ENCODE peak calls at places on chromosomes 6 and 20, in five cellular contexts. S, A, Q, J and L are unnamed samples.
A peak's percentile ranks its signal among the peaks of the same experiment; 100 is the strongest.

GRCh38 chr20:41095110-41095969 is 42.0 kb upstream of the PLCG1 start:
- DNase-seq in Q (peak; percentile 48), J (peak; percentile 36), A (no peak), S (peak; percentile 68), L (peak; percentile 64)

GRCh38 chr20:19598117-19598516 is 159.9 kb upstream of the RIN2 start:
- DNase-seq in Q (no peak), A (no peak), J (no peak), S (no peak), L (peak; percentile 48)

GRCh38 chr6:75268121-75268987 is 16.2 kb downstream of the TMEM30A start:
- DNase-seq in Q (no peak), J (no peak), A (no peak), S (no peak), L (peak; percentile 68)

GRCh38 chr6:127582777-127583462 is 5.9 kb downstream of the C6orf58 start:
- DNase-seq in J (no peak), Q (no peak), A (no peak), S (no peak), L (no peak)

GRCh38 chr6:77298298-77298697 is 165.0 kb downstream of the HTR1B start:
- DNase-seq in A (no peak), J (no peak), S (no peak), Q (no peak), L (no peak)

GRCh38 chr6:109302176-109302575 is 80.1 kb downstream of the CD164 start:
- DNase-seq in S (no peak), J (no peak), Q (no peak), A (no peak), L (no peak)

GRCh38 chr20:32585011-32585518 is at the start of gene NOL4L:
- DNase-seq in Q (peak; percentile 57), S (peak; percentile 65), J (peak; percentile 24), A (no peak), L (peak; percentile 81)

GRCh38 chr20:4112490-4113420 is 97.4 kb upstream of the RNF24 start:
- DNase-seq in S (peak; percentile 67), Q (no peak), J (no peak), A (peak; percentile 72), L (no peak)

GRCh38 chr6:29663300-29664039 is 6.6 kb downstream of the MOG start:
- DNase-seq in A (no peak), J (no peak), S (no peak), Q (no peak), L (no peak)

GRCh38 chr20:32808438-32808837 is 11.3 kb upstream of the MAPRE1 start:
- DNase-seq in S (no peak), A (no peak), Q (no peak), J (no peak), L (no peak)

GRCh38 chr20:15711177-15711576 is 862.1 kb downstream of the KIF16B start:
- DNase-seq in J (no peak), Q (no peak), A (no peak), S (no peak), L (no peak)

GRCh38 chr20:48919882-48920526 is 1.5 kb upstream of the ARFGEF2 start:
- DNase-seq in Q (peak; percentile 51), S (no peak), A (no peak), J (no peak), L (no peak)

GRCh38 chr6:44942201-44942600 is 385.9 kb upstream of the RUNX2 start:
- DNase-seq in J (no peak), A (no peak), Q (no peak), S (no peak), L (no peak)

GRCh38 chr6:138219398-138219797 is 1.1 kb upstream of the PBOV1 start:
- DNase-seq in S (no peak), A (no peak), Q (no peak), J (no peak), L (no peak)

GRCh38 chr20:57435498-57436222 is 44.5 kb downstream of the RBM38 start:
- DNase-seq in S (peak; percentile 78), J (peak; percentile 8), Q (peak; percentile 58), A (peak; percentile 85), L (peak; percentile 72)

GRCh38 chr6:21003780-21004541 is 469.7 kb downstream of the CDKAL1 start:
- DNase-seq in Q (peak; percentile 40), A (no peak), J (no peak), S (no peak), L (no peak)

GRCh38 chr20:39394461-39394860 is 432.3 kb downstream of the DHX35 start:
- DNase-seq in S (no peak), J (no peak), A (no peak), Q (no peak), L (no peak)

GRCh38 chr20:19918965-19919329 is 98.2 kb upstream of the NAA20 start:
- DNase-seq in J (no peak), A (no peak), S (no peak), Q (no peak), L (no peak)

GRCh38 chr6:13253272-13253671 is 75.1 kb downstream of the TBC1D7 start:
- DNase-seq in Q (no peak), S (no peak), J (no peak), A (no peak), L (no peak)

GRCh38 chr6:43724354-43724753 is 36.8 kb upstream of the MRPS18A start:
- DNase-seq in J (no peak), A (no peak), S (no peak), Q (no peak), L (no peak)

GRCh38 chr20:36085686-36086267 is 68.8 kb upstream of the EPB41L1 start:
- DNase-seq in J (no peak), Q (no peak), S (no peak), A (peak; percentile 77), L (peak; percentile 80)

GRCh38 chr6:85574932-85575598 is 18.6 kb downstream of the SNX14 start:
- DNase-seq in S (no peak), Q (no peak), J (no peak), A (no peak), L (no peak)

GRCh38 chr20:59948828-59949720 is 8.9 kb downstream of the FAM217B start:
- DNase-seq in S (no peak), Q (peak; percentile 21), J (no peak), A (no peak), L (no peak)

GRCh38 chr20:61613885-61614284 is 361.8 kb downstream of the CDH4 start:
- DNase-seq in S (no peak), Q (no peak), J (no peak), A (no peak), L (no peak)

GRCh38 chr6:158911746-158912158 is 88.2 kb downstream of the RSPH3 start:
- DNase-seq in Q (no peak), A (no peak), S (no peak), J (peak; percentile 14), L (no peak)

GRCh38 chr6:141610741-141611140 is 522.0 kb upstream of the GJE1 start:
- DNase-seq in S (no peak), J (no peak), A (no peak), Q (no peak), L (peak; percentile 52)

GRCh38 chr20:10701607-10702006 is 27.8 kb upstream of the JAG1 start:
- DNase-seq in A (no peak), S (no peak), Q (no peak), J (no peak), L (no peak)

GRCh38 chr6:111605100-111605748 is 454 bp downstream of the TRAF3IP2 start:
- DNase-seq in A (peak; percentile 82), S (peak; percentile 70), Q (no peak), J (peak; percentile 11), L (peak; percentile 87)

GRCh38 chr20:5039255-5039657 is 37.9 kb upstream of the SLC23A2 start:
- DNase-seq in A (no peak), Q (no peak), S (no peak), J (peak; percentile 36), L (no peak)

GRCh38 chr6:144361027-144361426 is 75.9 kb downstream of the UTRN start:
- DNase-seq in S (no peak), Q (no peak), J (no peak), A (no peak), L (no peak)
- H3K4me1 ChIP-seq in S (peaks cover 24% of the 10 kb centered on the region), Q (no peaks in the 10 kb centered on the region), J (peaks cover 35% of the 10 kb centered on the region), A (peaks cover 47% of the 10 kb centered on the region), L (peaks cover 5% of the 10 kb centered on the region)

GRCh38 chr6:159989471-159989870 is 20.6 kb downstream of the IGF2R start:
- DNase-seq in S (no peak), J (no peak), Q (no peak), A (no peak), L (no peak)
- H3K4me1 ChIP-seq in S (peaks cover 23% of the 10 kb centered on the region), J (peaks cover 26% of the 10 kb centered on the region), Q (no peaks in the 10 kb centered on the region), A (peaks cover 63% of the 10 kb centered on the region), L (peaks cover 5% of the 10 kb centered on the region)

DNA sequence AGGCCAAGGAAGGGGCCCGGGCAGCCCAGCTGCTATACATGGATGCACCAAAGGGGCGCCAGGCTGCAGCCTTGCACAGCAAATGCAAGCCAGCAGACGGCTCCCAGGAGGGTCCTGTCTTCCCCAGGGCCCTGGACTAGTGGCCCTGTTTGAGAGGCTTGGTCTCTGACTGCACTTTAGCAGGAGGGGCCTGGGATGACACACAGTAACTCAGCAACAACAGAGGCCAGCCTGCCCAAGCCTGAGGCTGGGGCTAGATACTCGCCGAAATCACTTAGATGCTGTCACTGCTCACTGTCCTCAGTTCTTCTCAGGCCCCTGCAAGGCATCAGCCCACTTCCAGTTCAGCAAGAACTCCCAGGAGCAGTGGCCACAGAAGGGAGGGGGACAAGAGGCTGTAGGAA is 73.5 kb downstream of the TRAM2 start:
- DNase-seq in Q (peak; percentile 96), A (no peak), J (no peak), S (no peak), L (peak; percentile 86)
- H3K4me1 ChIP-seq in Q (peaks cover 19% of the 10 kb centered on the region), A (peaks cover 20% of the 10 kb centered on the region), J (no peaks in the 10 kb centered on the region), S (peaks cover 12% of the 10 kb centered on the region), L (peaks cover 10% of the 10 kb centered on the region)

GRCh38 chr6:24910331-24910849 is 25.4 kb downstream of the RIPOR2 start:
- DNase-seq in J (no peak), Q (no peak), S (peak; percentile 63), A (peak; percentile 66), L (peak; percentile 64)

GRCh38 chr6:24908555-24908954 is 27.2 kb downstream of the RIPOR2 start:
- DNase-seq in Q (no peak), J (no peak), A (no peak), S (no peak), L (no peak)

GRCh38 chr6:24910850-24911712 is 24.7 kb downstream of the RIPOR2 start:
- DNase-seq in J (no peak), A (peak; percentile 84), Q (peak; percentile 66), S (peak; percentile 74), L (peak; percentile 87)

GRCh38 chr6:24909281-24910216 is 26.2 kb downstream of the RIPOR2 start:
- DNase-seq in J (no peak), S (no peak), Q (no peak), A (no peak), L (peak; percentile 61)

DNA sequence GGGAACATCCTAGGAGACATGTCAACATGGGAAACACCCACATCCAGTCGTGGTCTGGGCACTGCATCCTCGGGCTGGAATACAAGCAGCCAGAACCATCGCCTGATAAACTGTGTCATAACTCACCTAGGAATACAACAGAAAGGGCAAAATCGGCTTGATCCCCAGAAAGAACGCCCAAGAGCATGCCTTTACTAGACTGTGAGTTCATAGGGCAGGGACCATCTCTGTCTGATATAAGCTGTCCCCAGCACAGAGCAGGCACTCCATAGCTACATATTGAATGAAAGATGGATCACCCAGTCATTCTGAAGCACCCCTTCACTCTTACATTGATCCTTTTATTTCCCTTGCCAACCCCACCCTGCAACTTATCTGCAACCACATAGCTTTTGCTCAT is 23.8 kb downstream of the RIPOR2 start:
- DNase-seq in Q (no peak), S (no peak), A (no peak), J (no peak), L (no peak)
- H3K4me1 ChIP-seq in Q (no peaks in the 10 kb centered on the region), S (peaks cover 9% of the 10 kb centered on the region), A (peaks cover 27% of the 10 kb centered on the region), J (peaks cover 90% of the 10 kb centered on the region), L (peaks cover 8% of the 10 kb centered on the region)